ENCODE peak calls at places on chromosome 3, in six cellular contexts. T is activated CD4-positive, alpha-beta T cell treated with anti-CD3 and anti-CD28 coated beads, Interleukin-2, amount 50 U/mL, for 24 hours; Q is AG08396; B is stimulated activated CD4-positive, alpha-beta T cell treated with anti-CD3 and anti-CD28 coated beads, Interleukin-1b, Interleukin-23, amount 100 ng/mL, for 24 hours; K is SW480; F is activated CD8-positive, alpha-beta memory T cell treated with anti-CD3 and anti-CD28 coated beads for 1 hour. V is an unnamed sample.

GRCh38 chr3:172094621-172095557 is 55.5 kb downstream of the FNDC3B start:
- DNase-seq in T (no peak), Q (no peak), B (no peak), K (no peak), F (no peak), V (no peak)

GRCh38 chr3:2099028-2099671 is 484 bp downstream of the CNTN4 start:
- DNase-seq in T (no peak), Q (no peak), B (no peak), K (peak; percentile 2), F (no peak), V (no peak)

GRCh38 chr3:42192334-42193200 is 73.4 kb downstream of the CCK start:
- DNase-seq in T (no peak), Q (peak; percentile 54), B (no peak), K (peak; percentile 28), F (no peak), V (no peak)

GRCh38 chr3:150081084-150081483 is 110.4 kb upstream of the PFN2 start:
- DNase-seq in T (no peak), Q (no peak), B (no peak), K (no peak), F (no peak), V (no peak)

GRCh38 chr3:112382543-112383160 is 49.7 kb downstream of the CD200 start:
- DNase-seq in T (no peak), Q (no peak), B (no peak), K (no peak), F (no peak), V (no peak)

GRCh38 chr3:111072016-111072891 is 638 bp downstream of the NECTIN3 start:
- DNase-seq in T (no peak), Q (peak; percentile 38), B (no peak), K (peak; percentile 27), F (no peak), V (peak; percentile 36)

GRCh38 chr3:178446054-178446453 is 90.2 kb upstream of the KCNMB2 start:
- DNase-seq in T (no peak), Q (no peak), B (no peak), K (no peak), F (no peak), V (no peak)

GRCh38 chr3:4741404-4742307 is 237.6 kb upstream of the BHLHE40 start:
- DNase-seq in T (no peak), Q (peak; percentile 78), B (no peak), K (peak; percentile 75), F (no peak), V (peak; percentile 58)

GRCh38 chr3:177597325-177598109 is 400.2 kb upstream of the TBL1XR1 start:
- DNase-seq in T (peak; percentile 22), Q (peak; percentile 35), B (no peak), K (no peak), F (no peak), V (peak; percentile 50)

GRCh38 chr3:136898954-136899353 is 36.9 kb downstream of the NCK1 start:
- DNase-seq in T (no peak), Q (no peak), B (no peak), K (no peak), F (no peak), V (no peak)

GRCh38 chr3:72082121-72082715 is 297.3 kb upstream of the PROK2 start:
- DNase-seq in T (no peak), Q (no peak), B (no peak), K (no peak), F (no peak), V (no peak)

GRCh38 chr3:100900671-100901070 is 92.5 kb downstream of the ABI3BP start:
- DNase-seq in T (no peak), Q (no peak), B (no peak), K (no peak), F (no peak), V (no peak)

GRCh38 chr3:146557745-146558144 is 13.3 kb upstream of the PLSCR1 start:
- DNase-seq in T (no peak), Q (no peak), B (no peak), K (no peak), F (no peak), V (no peak)

GRCh38 chr3:115720988-115721387 is 97.7 kb downstream of the GAP43 start:
- DNase-seq in T (no peak), Q (no peak), B (no peak), K (no peak), F (no peak), V (no peak)

GRCh38 chr3:194930439-194931204 is 244.9 kb downstream of the FAM43A start:
- DNase-seq in T (no peak), Q (peak; percentile 46), B (no peak), K (peak; percentile 41), F (no peak), V (no peak)

GRCh38 chr3:11331101-11331500 is 58.9 kb downstream of the ATG7 start:
- DNase-seq in T (no peak), Q (no peak), B (no peak), K (no peak), F (no peak), V (no peak)

GRCh38 chr3:181417748-181418147 is 294.0 kb upstream of the SOX2 start:
- DNase-seq in T (no peak), Q (no peak), B (no peak), K (no peak), F (no peak), V (no peak)

GRCh38 chr3:76403556-76403955 is 618.2 kb upstream of the ZNF717 start:
- DNase-seq in T (no peak), Q (peak; percentile 1), B (no peak), K (peak; percentile 55), F (no peak), V (no peak)

GRCh38 chr3:146371902-146372301 is 97.5 kb downstream of the PLSCR2 start:
- DNase-seq in T (no peak), Q (no peak), B (no peak), K (no peak), F (no peak), V (no peak)

GRCh38 chr3:23633261-23633960 is 172.3 kb upstream of the UBE2E1 start:
- DNase-seq in T (no peak), Q (no peak), B (no peak), K (no peak), F (no peak), V (peak; percentile 75)

GRCh38 chr3:159726231-159726964 is 262.2 kb upstream of the IL12A start:
- DNase-seq in T (no peak), Q (no peak), B (no peak), K (peak; percentile 88), F (no peak), V (no peak)

GRCh38 chr3:49021213-49021812 is 608 bp upstream of the NDUFAF3 start:
- DNase-seq in T (peak; percentile 97), Q (peak; percentile 97), B (peak; percentile 100), K (peak; percentile 96), F (peak; percentile 97), V (peak; percentile 99)

GRCh38 chr3:134453631-134454030 is 32.2 kb downstream of the ANAPC13 start:
- DNase-seq in T (no peak), Q (no peak), B (no peak), K (peak; percentile 18), F (no peak), V (no peak)

GRCh38 chr3:145776782-145777408 is 384.1 kb downstream of the PLOD2 start:
- DNase-seq in T (no peak), Q (peak; percentile 10), B (no peak), K (peak; percentile 2), F (no peak), V (peak; percentile 78)

GRCh38 chr3:141561426-141562034 is 74.7 kb downstream of the RASA2 start:
- DNase-seq in T (peak; percentile 35), Q (peak; percentile 24), B (no peak), K (peak; percentile 56), F (no peak), V (peak; percentile 28)

GRCh38 chr3:164533275-164533674 is 545.0 kb downstream of the SI start:
- DNase-seq in T (no peak), Q (no peak), B (no peak), K (no peak), F (no peak), V (no peak)

GRCh38 chr3:177256991-177257390 is 59.7 kb upstream of the TBL1XR1 start:
- DNase-seq in T (no peak), Q (no peak), B (no peak), K (no peak), F (no peak), V (no peak)

GRCh38 chr3:71214797-71215196 is 368.7 kb downstream of the FOXP1 start:
- DNase-seq in T (no peak), Q (no peak), B (no peak), K (no peak), F (no peak), V (no peak)

GRCh38 chr3:58041826-58042324 is 33.7 kb downstream of the FLNB start:
- DNase-seq in T (no peak), Q (peak; percentile 43), B (no peak), K (peak; percentile 79), F (no peak), V (no peak)

GRCh38 chr3:47414666-47415587 is 34.1 kb downstream of the PTPN23 start:
- DNase-seq in T (no peak), Q (no peak), B (no peak), K (no peak), F (no peak), V (no peak)

GRCh38 chr3:182375921-182376320 is 417.4 kb upstream of the ATP11B start:
- DNase-seq in T (no peak), Q (no peak), B (no peak), K (no peak), F (no peak), V (no peak)

GRCh38 chr3:50503504-50503903 is at the start of gene CACNA2D2:
- DNase-seq in T (peak; percentile 12), Q (peak; percentile 44), B (peak; percentile 40), K (peak; percentile 46), F (peak; percentile 18), V (peak; percentile 80)

GRCh38 chr3:12813967-12814366 is 17.5 kb downstream of the CAND2 start:
- DNase-seq in T (no peak), Q (no peak), B (no peak), K (no peak), F (no peak), V (no peak)

GRCh38 chr3:56260262-56260661 is 208.0 kb downstream of the ERC2 start:
- DNase-seq in T (no peak), Q (no peak), B (no peak), K (no peak), F (no peak), V (no peak)

GRCh38 chr3:156433138-156433537 is 121.8 kb downstream of the SSR3 start:
- DNase-seq in T (no peak), Q (no peak), B (no peak), K (no peak), F (no peak), V (no peak)

V was measured in testis.